ENCODE peak calls at places on chromosomes 11 and 22, in seven cellular contexts. X is heart right ventricle, P is heart left ventricle, L is body of pancreas, Z is HCT116, O is left ventricle myocardium inferior, F is A549. S is an unnamed sample.

GRCh38 chr11:27124514-27125264 is 84.1 kb downstream of the BBOX1 start:
- DNase-seq in X (no peak), P (no peak), L (no peak), Z (no peak), O (no peak), F (peak), S (no peak)

GRCh38 chr22:45804986-45805325 is 133.3 kb downstream of the ATXN10 start:
- DNase-seq in X (no peak), P (no peak), L (no peak), Z (peak), O (no peak), F (peak), S (no peak)

GRCh38 chr11:86803136-86803535 is 2.8 kb downstream of the PRSS23 start:
- DNase-seq in X (no peak), P (no peak), L (no peak), Z (no peak), O (no peak), F (no peak), S (no peak)

GRCh38 chr11:72191961-72192381 is at the start of gene FOLR1:
- DNase-seq in X (no peak), P (no peak), L (no peak), Z (peak), O (no peak), F (no peak), S (no peak)

GRCh38 chr11:58023435-58023931 is at the start of gene OR9Q1:
- DNase-seq in X (no peak), P (no peak), L (no peak), Z (no peak), O (no peak), F (no peak), S (no peak)

GRCh38 chr22:19242699-19243098 is 48.8 kb downstream of the CLTCL1 start:
- DNase-seq in X (no peak), P (no peak), L (no peak), Z (no peak), O (no peak), F (no peak), S (no peak)

GRCh38 chr22:20101638-20102037 is 14.3 kb upstream of the RANBP1 start:
- DNase-seq in X (no peak), P (peak), L (no peak), Z (no peak), O (no peak), F (no peak), S (no peak)

GRCh38 chr11:117839234-117839882 is 14.8 kb upstream of the FXYD2 start:
- DNase-seq in X (no peak), P (no peak), L (no peak), Z (no peak), O (no peak), F (no peak), S (no peak)

GRCh38 chr11:77046060-77046501 is 11.9 kb downstream of the B3GNT6 start:
- DNase-seq in X (peak), P (no peak), L (peak), Z (peak), O (no peak), F (peak), S (no peak)

GRCh38 chr22:17334983-17335382 is 34.3 kb upstream of the CECR2 start:
- DNase-seq in X (no peak), P (no peak), L (no peak), Z (no peak), O (no peak), F (no peak), S (no peak)

GRCh38 chr11:7511405-7511804 is 2.4 kb upstream of the PPFIBP2 start:
- DNase-seq in X (peak), P (peak), L (peak), Z (no peak), O (peak), F (no peak), S (peak)

GRCh38 chr11:28679795-28680194 is 571.6 kb downstream of the METTL15 start:
- DNase-seq in X (no peak), P (no peak), L (no peak), Z (no peak), O (no peak), F (no peak), S (no peak)

GRCh38 chr11:108137212-108137611 is 15.8 kb downstream of the ACAT1 start:
- DNase-seq in X (no peak), P (no peak), L (no peak), Z (no peak), O (no peak), F (no peak), S (no peak)

GRCh38 chr22:43946391-43946680 is 8.9 kb upstream of the SAMM50 start:
- DNase-seq in X (no peak), P (no peak), L (no peak), Z (no peak), O (no peak), F (peak), S (no peak)

GRCh38 chr11:57800444-57801184 is 39.0 kb downstream of the CTNND1 start:
- DNase-seq in X (no peak), P (no peak), L (peak), Z (peak), O (no peak), F (peak), S (no peak)

GRCh38 chr11:124943242-124943641 is 7.4 kb upstream of the HEPACAM start:
- DNase-seq in X (no peak), P (no peak), L (no peak), Z (no peak), O (no peak), F (no peak), S (peak)
- TF ChIP-seq CTCF in X (no peak), P (no peak), L (no peak), Z (no peak), O (no peak), F (no peak), S (peak)

GRCh38 chr11:22433066-22433450 is 94.9 kb downstream of the SLC17A6 start:
- DNase-seq in X (no peak), P (no peak), L (no peak), Z (no peak), O (no peak), F (no peak), S (no peak)
- H3K4me3 ChIP-seq in X (peak), P (peak), L (no peak), Z (no peak), O (peak), F (no peak), S (peak)

DNA sequence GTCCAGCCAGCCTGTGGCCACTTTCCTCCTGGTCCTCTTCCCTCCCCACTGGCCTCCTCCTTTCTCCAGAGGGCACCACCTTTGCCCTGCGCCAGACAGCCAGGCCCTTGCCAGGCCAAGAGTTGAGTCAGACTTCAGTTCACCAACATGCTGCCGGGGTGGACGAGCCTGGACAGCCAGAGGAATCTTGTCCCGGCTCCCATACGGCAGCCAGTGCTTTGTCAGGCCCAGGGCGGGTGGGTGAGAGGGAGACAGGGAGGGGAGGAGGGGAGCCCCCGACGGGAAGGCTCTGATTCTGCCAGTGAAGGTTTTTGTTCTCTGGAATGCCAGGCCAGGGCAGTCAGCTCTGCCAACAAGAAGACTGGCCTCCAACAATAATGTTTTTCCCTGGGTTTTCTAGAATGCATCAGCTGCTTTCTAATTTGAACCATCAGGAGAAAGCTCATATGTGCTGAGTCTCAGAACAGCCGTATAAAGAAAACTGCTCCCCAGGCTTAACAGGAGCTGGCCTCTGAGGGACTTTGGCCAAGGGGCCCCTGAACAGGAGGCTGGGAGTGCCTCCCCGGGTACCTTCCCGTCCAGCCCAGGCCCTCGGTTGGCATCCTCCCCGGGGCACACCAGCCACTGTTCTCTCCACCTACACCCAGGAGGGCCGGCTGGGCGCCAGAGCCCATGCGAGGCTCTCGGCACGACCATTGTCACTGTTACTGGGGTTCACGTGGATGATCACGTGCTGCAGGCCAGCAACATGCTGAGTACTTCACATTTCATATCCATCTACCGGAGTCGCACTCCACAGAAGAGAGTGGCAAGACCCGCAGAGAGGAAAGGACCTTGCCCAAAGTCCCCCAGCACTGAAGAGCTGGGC is 28.6 kb downstream of the LIF start:
- DNase-seq in X (no peak), P (peak), L (no peak), Z (no peak), O (no peak), F (no peak), S (no peak)
- H3K27ac ChIP-seq in X (no peak), P (no peak), L (no peak), Z (no peak), O (no peak), F (peak), S (peak)

DNA sequence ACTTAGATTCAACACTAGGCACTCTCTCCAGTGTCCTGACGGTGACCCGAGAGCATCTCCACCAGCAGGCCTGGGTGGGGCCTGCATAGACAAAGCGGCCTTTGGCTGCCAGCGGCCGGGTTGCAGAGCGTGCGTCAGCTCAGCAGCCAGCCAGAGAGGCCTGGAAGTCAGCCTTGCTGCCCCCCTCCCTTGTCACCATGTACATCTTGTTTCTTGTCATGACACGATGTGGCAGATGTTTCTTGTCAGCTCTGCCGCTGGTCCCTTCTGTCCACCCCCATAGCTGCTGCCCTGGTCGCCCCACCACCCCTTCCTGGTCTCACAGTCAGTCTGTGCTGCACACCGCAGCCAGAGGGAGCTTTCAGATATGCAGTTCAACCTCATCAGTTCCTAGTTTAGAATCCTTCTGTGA is 33.1 kb upstream of the CBX7 start:
- DNase-seq in X (peak), P (peak), L (peak), Z (no peak), O (peak), F (no peak), S (peak)
- TF ChIP-seq CTCF in X (peak), P (peak), L (no peak), Z (no peak), O (peak), F (no peak), S (no peak)

DNA sequence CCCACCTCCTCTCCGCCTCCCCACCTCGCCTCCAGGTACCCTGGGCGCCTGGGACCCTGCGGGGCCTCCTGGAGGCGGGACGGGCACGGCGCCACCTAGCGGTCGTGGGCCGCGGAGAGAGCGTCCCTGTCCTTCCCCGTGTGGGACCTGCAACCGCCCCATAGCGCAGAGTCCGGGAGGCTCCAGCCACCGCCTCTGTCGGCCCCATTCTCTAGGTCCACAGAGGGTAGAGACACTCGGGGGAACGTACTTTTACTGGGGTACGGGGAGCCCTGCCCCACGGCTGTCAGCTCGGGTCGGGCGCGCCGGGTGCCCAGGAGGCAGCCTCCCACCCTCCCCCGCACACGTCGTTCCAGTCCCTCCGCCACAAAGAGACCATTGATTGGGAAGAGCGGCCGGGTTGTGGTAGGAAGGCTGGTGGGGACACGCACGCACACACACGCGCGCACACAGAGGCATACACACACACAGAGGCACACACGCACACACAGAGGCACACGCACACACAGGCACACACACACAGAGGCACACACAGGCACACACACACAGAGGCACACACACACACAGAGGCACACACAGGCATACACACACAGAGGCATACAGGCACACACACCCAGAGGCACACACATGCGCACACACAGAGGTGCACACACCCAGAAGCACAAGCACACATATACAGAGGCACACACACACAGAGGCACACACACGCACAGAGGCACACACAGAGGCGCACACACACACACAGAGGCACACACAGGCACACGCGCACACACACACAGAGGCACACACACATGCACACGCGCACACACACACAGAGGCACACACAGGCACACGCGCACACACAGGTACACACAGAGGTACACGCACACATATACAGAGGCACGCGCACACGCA is 12.6 kb upstream of the NECTIN1 start:
- DNase-seq in X (peak), P (peak), L (no peak), Z (no peak), O (peak), F (peak), S (peak)
- H3K4me3 ChIP-seq in X (peak), P (peak), L (no peak), Z (peak), O (peak), F (no peak), S (peak)

GRCh38 chr11:78562398-78562797 is 12.3 kb downstream of the NARS2 start:
- DNase-seq in X (no peak), P (no peak), L (no peak), Z (no peak), O (no peak), F (no peak), S (no peak)

GRCh38 chr11:78564889-78565467 is 9.7 kb downstream of the NARS2 start:
- DNase-seq in X (no peak), P (no peak), L (no peak), Z (no peak), O (no peak), F (no peak), S (no peak)

GRCh38 chr11:78564037-78564888 is 10.4 kb downstream of the NARS2 start:
- DNase-seq in X (no peak), P (no peak), L (peak), Z (peak), O (no peak), F (peak), S (no peak)

GRCh38 chr11:78570031-78570430 is 4.6 kb downstream of the NARS2 start:
- DNase-seq in X (no peak), P (no peak), L (no peak), Z (no peak), O (no peak), F (no peak), S (no peak)

GRCh38 chr11:78567209-78567608 is 7.5 kb downstream of the NARS2 start:
- DNase-seq in X (no peak), P (no peak), L (no peak), Z (no peak), O (no peak), F (no peak), S (no peak)
- H3K27ac ChIP-seq in X (no peak), P (no peak), L (no peak), Z (no peak), O (no peak), F (no peak), S (no peak)

DNA sequence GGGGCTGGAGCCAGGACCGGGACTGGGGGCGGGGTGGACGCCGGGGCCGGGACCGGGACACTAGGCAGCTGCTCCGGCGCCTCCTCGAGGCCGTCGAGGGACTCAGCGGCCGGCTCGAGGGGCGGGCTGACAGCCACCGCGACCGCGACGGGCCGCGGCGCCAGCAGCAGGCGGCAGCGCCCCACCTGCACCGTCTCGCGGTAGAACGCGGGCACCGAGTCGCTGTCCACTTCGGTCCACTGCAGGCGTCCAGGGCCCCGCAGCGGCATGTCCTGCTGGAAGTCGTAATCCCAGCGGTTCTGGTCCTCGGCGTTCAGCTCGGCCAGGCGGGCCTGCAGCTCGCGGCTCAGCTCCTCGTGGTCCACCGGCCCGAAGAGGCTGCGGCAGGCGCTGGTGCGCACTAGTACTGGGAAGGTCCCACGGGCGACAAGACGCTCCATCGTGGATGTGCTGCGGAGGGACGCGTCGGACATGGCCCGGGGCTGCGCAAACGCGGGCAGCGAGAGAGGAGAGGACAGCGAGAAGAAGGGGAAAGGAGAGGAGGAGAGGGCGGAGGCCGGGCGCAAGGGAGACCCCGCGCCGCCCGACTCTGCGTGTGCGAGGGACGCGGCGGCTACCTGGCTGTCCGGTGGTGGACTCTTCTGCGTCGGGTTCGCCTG is 429 bp downstream of the CDKN1C start:
- DNase-seq in X (peak), P (peak), L (peak), Z (no peak), O (peak), F (peak), S (peak)
- TF ChIP-seq CTCF in X (peak), P (peak), L (no peak), Z (peak), O (peak), F (peak), S (peak)

GRCh38 chr11:102473543-102473942 is 21.0 kb upstream of the TMEM123 start:
- DNase-seq in X (no peak), P (no peak), L (no peak), Z (no peak), O (no peak), F (no peak), S (no peak)
- H3K4me3 ChIP-seq in X (no peak), P (no peak), L (no peak), Z (no peak), O (no peak), F (no peak), S (no peak)

GRCh38 chr11:10072142-10072541 is 221.9 kb downstream of the SBF2 start:
- DNase-seq in X (no peak), P (no peak), L (no peak), Z (no peak), O (no peak), F (no peak), S (no peak)
- H3K27ac ChIP-seq in X (no peak), P (no peak), L (no peak), Z (no peak), O (no peak), F (no peak), S (no peak)

GRCh38 chr22:47168900-47169800 is 406.7 kb downstream of the TBC1D22A start:
- DNase-seq in X (peak), P (peak), L (peak), Z (no peak), O (no peak), F (peak), S (peak)
- TF ChIP-seq CTCF in X (peak), P (no peak), L (peak), Z (peak), O (peak), F (no peak), S (peak)

S was measured in dorsolateral prefrontal cortex.